ENCODE peak calls at places on chromosomes 7 and 10, in four cellular contexts. V is A673, O is astrocyte of the spinal cord, K is lower lobe of right lung. U is an unnamed sample.

GRCh38 chr7:70259497-70259896 is 661.2 kb downstream of the AUTS2 start:
- DNase-seq in V (no peak), O (peak), K (no peak), U (no peak)

GRCh38 chr10:13439771-13440708 is 88.8 kb downstream of the BEND7 start:
- DNase-seq in V (peak), O (peak), K (peak), U (peak)

GRCh38 chr7:80105706-80106408 is 28.8 kb upstream of the GNAI1 start:
- DNase-seq in V (no peak), O (no peak), K (no peak), U (no peak)

GRCh38 chr7:135509589-135509838 is 388 bp downstream of the CNOT4 start:
- DNase-seq in V (no peak), O (no peak), K (no peak), U (no peak)

GRCh38 chr10:18437486-18437885 is 213.9 kb downstream of the NSUN6 start:
- DNase-seq in V (peak), O (no peak), K (no peak), U (no peak)

GRCh38 chr10:127162841-127163240 is 33.5 kb downstream of the INSYN2A start:
- DNase-seq in V (no peak), O (no peak), K (no peak), U (no peak)

GRCh38 chr7:115178831-115179230 is 256.9 kb downstream of the MDFIC start:
- DNase-seq in V (no peak), O (peak), K (no peak), U (no peak)

GRCh38 chr10:97520978-97521761 is 22.4 kb downstream of the UBTD1 start:
- DNase-seq in V (no peak), O (no peak), K (peak), U (no peak)

GRCh38 chr10:114632869-114633715 is 25.0 kb downstream of the ABLIM1 start:
- DNase-seq in V (peak), O (peak), K (peak), U (no peak)

GRCh38 chr7:147245274-147245673 is 1128.7 kb downstream of the CNTNAP2 start:
- DNase-seq in V (peak), O (peak), K (no peak), U (no peak)

GRCh38 chr7:20561908-20562307 is 53.6 kb upstream of the ABCB5 start:
- DNase-seq in V (peak), O (peak), K (no peak), U (no peak)

DNA sequence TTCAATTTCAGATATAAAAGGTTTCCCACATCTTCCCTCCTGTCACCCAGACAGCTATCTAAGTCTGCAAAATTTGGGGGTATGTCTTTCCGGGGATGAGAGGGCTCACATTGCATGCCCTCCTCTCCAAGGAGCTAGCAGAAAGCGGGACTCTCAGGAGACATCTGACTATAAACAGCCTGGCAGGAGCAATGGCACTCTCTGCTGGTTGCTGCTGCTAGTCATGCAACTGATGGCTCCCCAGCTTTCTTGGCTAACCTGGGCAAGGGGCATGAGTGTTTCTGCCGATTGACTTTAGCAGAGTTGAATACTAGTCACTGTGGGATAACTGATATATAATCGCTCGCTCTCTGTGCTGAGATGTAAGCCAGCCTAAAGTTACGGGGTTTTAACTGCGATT is 12.0 kb downstream of the TBX20 start:
- DNase-seq in V (no peak), O (no peak), K (no peak), U (no peak)
- TF ChIP-seq CTCF in V (no peak), O (peak), K (no peak), U (no peak)

DNA sequence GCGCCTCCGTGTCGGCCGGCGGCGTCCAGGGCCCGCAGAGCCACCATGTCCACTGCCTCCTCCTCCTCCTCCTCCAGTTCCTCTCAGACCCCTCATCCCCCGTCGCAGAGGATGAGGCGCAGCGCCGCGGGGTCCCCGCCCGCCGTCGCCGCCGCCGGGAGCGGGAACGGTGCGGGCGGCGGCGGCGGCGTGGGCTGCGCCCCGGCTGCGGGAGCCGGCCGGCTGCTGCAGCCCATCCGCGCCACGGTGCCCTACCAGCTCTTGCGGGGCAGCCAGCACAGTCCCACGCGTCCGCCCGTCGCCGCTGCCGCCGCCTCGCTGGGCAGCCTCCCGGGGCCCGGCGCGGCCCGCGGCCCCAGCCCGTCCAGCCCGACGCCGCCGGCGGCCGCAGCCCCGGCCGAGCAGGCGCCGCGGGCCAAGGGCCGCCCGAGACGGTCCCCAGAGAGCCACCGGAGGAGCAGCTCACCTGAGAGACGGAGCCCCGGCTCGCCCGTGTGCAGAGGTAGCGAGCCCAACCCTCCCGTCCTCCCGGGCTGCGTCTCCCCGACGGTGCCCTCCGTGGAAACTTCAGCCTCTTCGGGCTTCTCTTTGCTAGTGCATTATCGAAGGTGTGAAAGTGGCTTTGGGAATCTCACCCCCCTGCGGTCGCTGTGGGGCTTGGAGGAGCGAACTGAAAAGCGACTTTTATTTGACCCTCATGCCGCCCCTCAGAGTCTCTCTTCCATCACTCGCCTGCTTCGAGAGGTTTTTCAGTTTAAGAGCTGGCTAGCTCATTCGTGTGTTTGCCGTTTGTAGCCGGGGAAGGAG is 913 bp downstream of the GLCCI1 start:
- DNase-seq in V (peak), O (peak), K (peak), U (peak)
- TF ChIP-seq CTCF in V (no peak), O (peak), K (no peak), U (no peak)

DNA sequence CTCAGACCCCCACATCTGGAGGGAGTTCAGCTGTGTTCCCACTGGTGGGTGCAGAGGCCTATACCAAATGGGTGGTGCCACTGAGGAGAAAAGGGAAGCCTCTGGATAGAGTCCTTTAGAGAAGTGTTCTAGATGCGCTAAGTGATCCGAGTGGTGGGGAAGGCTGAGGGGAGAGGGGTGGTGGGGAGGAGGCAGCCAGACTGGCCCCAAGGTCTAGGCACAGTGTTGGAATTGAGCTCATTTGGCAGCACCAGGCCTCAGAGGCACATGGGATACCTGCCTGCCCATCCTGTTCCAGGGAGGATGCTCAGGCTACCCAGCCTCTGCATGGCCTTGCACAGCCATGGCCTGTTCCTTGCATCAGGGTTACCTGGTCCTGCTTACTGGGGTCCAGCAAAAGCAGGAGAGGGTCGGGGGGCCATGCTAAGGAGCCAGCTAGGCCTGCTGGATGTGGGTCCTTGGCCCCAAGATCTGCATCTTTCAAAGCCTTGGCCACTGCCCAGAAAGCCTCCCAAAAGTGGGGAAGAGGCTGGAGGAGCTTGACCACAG is 99.6 kb downstream of the NEURL1 start:
- DNase-seq in V (no peak), O (no peak), K (no peak), U (no peak)
- TF ChIP-seq CTCF in V (no peak), O (no peak), K (no peak), U (peak)

DNA sequence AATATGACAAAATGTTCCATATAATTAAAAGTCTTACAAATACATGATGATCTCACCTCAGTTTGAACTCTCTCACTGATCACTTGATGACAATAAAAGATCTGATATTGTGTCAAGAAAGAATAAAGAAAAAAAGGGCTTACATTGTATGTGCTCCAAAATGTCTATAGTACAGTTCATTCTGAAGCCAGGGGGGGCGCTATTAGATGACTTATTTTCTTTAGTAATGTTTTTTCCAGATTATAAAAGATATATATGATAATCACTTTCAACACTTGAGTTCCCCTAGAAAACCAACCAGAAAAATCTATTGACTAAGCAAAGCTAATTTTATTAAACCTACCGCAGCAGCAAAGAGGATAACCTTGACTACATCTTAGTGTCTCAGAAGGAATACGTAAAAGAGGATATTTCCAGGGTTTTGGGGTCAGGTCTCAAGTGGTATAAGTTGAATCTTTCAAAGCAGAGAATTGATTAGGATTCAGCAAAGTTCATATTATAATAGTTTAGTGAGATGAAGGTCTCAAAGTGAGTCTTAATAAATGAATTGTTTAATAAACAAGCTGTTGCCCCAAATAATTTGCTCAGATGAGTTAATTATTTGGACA is 55.8 kb downstream of the PTN start:
- DNase-seq in V (peak), O (no peak), K (no peak), U (no peak)
- TF ChIP-seq CTCF in V (peak), O (peak), K (no peak), U (no peak)

DNA sequence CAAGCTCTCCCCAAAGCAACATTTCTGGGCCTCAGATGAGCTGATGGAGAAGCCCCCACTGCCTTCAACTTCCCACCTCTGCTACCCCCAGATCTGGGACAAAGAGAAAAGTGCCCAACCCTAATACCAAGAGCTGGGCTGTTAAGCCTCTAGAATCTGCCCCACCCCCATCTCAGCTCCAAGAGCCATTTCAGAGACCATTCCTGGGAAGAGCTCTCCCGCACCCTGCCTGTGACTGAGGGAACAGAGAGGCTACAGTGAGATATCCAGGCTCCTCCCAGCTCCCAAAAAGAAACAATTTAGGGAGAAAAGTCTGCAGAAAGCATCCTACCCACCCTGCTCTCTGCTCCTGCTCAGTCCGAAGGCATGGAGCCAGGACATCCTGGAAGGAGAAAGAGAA is 2.5 kb upstream of the KCNH2 start:
- DNase-seq in V (no peak), O (no peak), K (no peak), U (no peak)
- TF ChIP-seq CTCF in V (no peak), O (no peak), K (no peak), U (no peak)

GRCh38 chr10:104304346-104304745 is 33.9 kb downstream of the ITPRIP start:
- DNase-seq in V (no peak), O (no peak), K (no peak), U (no peak)

GRCh38 chr10:104300736-104301292 is 31.8 kb downstream of the GSTO2 start:
- DNase-seq in V (no peak), O (peak), K (no peak), U (no peak)

GRCh38 chr10:104300002-104300735 is 31.2 kb downstream of the GSTO2 start:
- DNase-seq in V (no peak), O (peak), K (no peak), U (no peak)

GRCh38 chr10:104303594-104304178 is 34.6 kb downstream of the ITPRIP start:
- DNase-seq in V (no peak), O (no peak), K (no peak), U (no peak)

GRCh38 chr10:104301907-104302690 is 33.1 kb downstream of the GSTO2 start:
- DNase-seq in V (no peak), O (no peak), K (no peak), U (no peak)
- TF ChIP-seq CTCF in V (no peak), O (peak), K (no peak), U (no peak)

GRCh38 chr10:43221419-43222293 is 45.2 kb downstream of the RASGEF1A start:
- DNase-seq in V (no peak), O (no peak), K (peak), U (peak)
- TF ChIP-seq CTCF in V (no peak), O (peak), K (no peak), U (no peak)

GRCh38 chr10:132685121-132685891 is 100.6 kb downstream of the NKX6-2 start:
- DNase-seq in V (no peak), O (peak), K (peak), U (peak)
- TF ChIP-seq CTCF in V (no peak), O (no peak), K (no peak), U (no peak)

DNA sequence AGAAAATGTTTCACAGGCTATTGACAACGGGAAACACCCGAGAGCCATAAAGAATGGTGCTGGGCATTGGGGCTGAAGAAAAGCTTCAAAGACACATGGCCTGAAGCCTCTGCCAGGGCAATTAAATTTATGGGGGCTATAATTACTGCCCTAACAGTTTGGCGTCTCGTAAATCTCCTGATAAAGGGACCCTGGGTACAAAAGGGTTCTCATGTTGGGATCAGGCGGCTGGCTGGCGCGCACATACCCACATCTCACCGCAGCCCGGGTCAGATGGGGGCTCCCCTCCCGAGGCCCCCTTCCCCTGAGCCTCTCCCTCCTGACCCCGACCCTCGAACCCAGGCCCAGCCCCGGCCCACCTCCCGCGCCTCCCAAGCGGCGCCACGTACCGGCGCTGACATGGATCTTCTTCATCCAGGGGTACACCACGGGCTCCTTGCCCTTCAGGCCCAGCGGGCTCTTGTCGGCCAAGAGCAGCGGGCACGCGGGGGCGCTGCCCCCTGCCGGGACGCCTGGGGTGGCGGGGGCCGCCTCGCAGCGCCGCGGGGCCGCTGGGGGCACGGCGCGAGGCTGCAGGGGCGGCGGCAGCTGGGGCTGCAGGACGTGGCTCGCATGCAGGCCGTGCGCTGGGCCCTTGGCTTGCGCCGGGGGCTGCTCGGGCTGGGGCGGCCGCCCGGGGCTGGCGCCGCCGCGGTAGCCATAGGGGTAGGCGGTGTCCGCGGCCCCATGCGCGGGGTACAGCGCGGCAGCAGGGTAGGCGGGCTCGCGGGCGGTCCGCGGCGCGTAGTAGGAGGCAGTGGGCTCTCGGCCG is 623 bp downstream of the HOXA4 start:
- DNase-seq in V (no peak), O (no peak), K (peak), U (no peak)
- TF ChIP-seq CTCF in V (no peak), O (no peak), K (peak), U (no peak)

GRCh38 chr10:124534231-124534798 is 72.7 kb downstream of the LHPP start:
- DNase-seq in V (no peak), O (no peak), K (peak), U (peak)

GRCh38 chr10:124535731-124536495 is 74.3 kb downstream of the LHPP start:
- DNase-seq in V (no peak), O (no peak), K (no peak), U (no peak)

GRCh38 chr10:124536496-124537050 is 75.0 kb downstream of the LHPP start:
- DNase-seq in V (no peak), O (no peak), K (no peak), U (no peak)

GRCh38 chr10:124533266-124533665 is 71.6 kb downstream of the LHPP start:
- DNase-seq in V (no peak), O (no peak), K (no peak), U (no peak)

GRCh38 chr10:124534821-124535601 is 73.4 kb downstream of the LHPP start:
- DNase-seq in V (no peak), O (no peak), K (no peak), U (no peak)
- TF ChIP-seq CTCF in V (no peak), O (no peak), K (no peak), U (no peak)

U was measured in CD14-positive monocyte.